ENCODE peak calls at places on chromosomes 12 and 14, in seven cellular contexts. One of them, this sample, is unnamed.

GRCh38 chr14:102481371-102481770 is 28.2 kb downstream of the ANKRD9 start:
- DNase-seq in MCF 10A: no peak
- DNase-seq in A549: no peak
- DNase-seq in heart left ventricle: no peak
- DNase-seq in hepatocyte: no peak
- DNase-seq in fibroblast of lung: no peak
- DNase-seq in ovary: no peak
- DNase-seq in this sample: no peak

GRCh38 chr12:25866586-25867378 is 91.7 kb upstream of the RASSF8 start:
- DNase-seq in fibroblast of lung: no peak
- DNase-seq in MCF 10A: no peak
- DNase-seq in heart left ventricle: no peak
- DNase-seq in A549: no peak
- DNase-seq in ovary: no peak
- DNase-seq in hepatocyte: no peak
- DNase-seq in this sample: no peak

GRCh38 chr12:55760663-55761062 is 17.7 kb downstream of the GDF11 start:
- DNase-seq in fibroblast of lung: no peak
- DNase-seq in ovary: no peak
- DNase-seq in heart left ventricle: no peak
- DNase-seq in hepatocyte: no peak
- DNase-seq in A549: no peak
- DNase-seq in MCF 10A: no peak
- DNase-seq in this sample: no peak

GRCh38 chr12:86193931-86194330 is 62.3 kb downstream of the MGAT4C start:
- DNase-seq in MCF 10A: peak
- DNase-seq in hepatocyte: no peak
- DNase-seq in fibroblast of lung: peak
- DNase-seq in ovary: no peak
- DNase-seq in heart left ventricle: no peak
- DNase-seq in A549: no peak
- DNase-seq in this sample: no peak

GRCh38 chr12:130044991-130045621 is 117.2 kb upstream of the FZD10 start:
- DNase-seq in ovary: no peak
- DNase-seq in A549: no peak
- DNase-seq in MCF 10A: no peak
- DNase-seq in hepatocyte: peak
- DNase-seq in fibroblast of lung: no peak
- DNase-seq in heart left ventricle: no peak
- DNase-seq in this sample: no peak

GRCh38 chr14:51922624-51923023 is 62.2 kb downstream of the GNG2 start:
- DNase-seq in ovary: peak
- DNase-seq in MCF 10A: no peak
- DNase-seq in hepatocyte: peak
- DNase-seq in heart left ventricle: no peak
- DNase-seq in A549: no peak
- DNase-seq in fibroblast of lung: peak
- DNase-seq in this sample: peak

GRCh38 chr12:3342051-3342450 is 149.0 kb upstream of the PRMT8 start:
- DNase-seq in A549: peak
- DNase-seq in MCF 10A: peak
- DNase-seq in ovary: peak
- DNase-seq in heart left ventricle: peak
- DNase-seq in fibroblast of lung: peak
- DNase-seq in hepatocyte: peak
- DNase-seq in this sample: peak

GRCh38 chr12:40921563-40922163 is 229.4 kb downstream of the CNTN1 start:
- DNase-seq in fibroblast of lung: peak
- DNase-seq in hepatocyte: peak
- DNase-seq in heart left ventricle: no peak
- DNase-seq in ovary: no peak
- DNase-seq in A549: peak
- DNase-seq in MCF 10A: peak
- DNase-seq in this sample: no peak

GRCh38 chr12:49476091-49476490 is 62.7 kb upstream of the KCNH3 start:
- DNase-seq in heart left ventricle: no peak
- DNase-seq in A549: no peak
- DNase-seq in MCF 10A: no peak
- DNase-seq in ovary: no peak
- DNase-seq in hepatocyte: no peak
- DNase-seq in fibroblast of lung: no peak
- DNase-seq in this sample: no peak

GRCh38 chr14:98959958-98960616 is 311.9 kb downstream of the BCL11B start:
- DNase-seq in hepatocyte: no peak
- DNase-seq in MCF 10A: no peak
- DNase-seq in ovary: no peak
- DNase-seq in heart left ventricle: no peak
- DNase-seq in A549: no peak
- DNase-seq in fibroblast of lung: no peak
- DNase-seq in this sample: no peak

GRCh38 chr14:88184956-88185355 is 138.1 kb downstream of the KCNK10 start:
- DNase-seq in heart left ventricle: no peak
- DNase-seq in hepatocyte: no peak
- DNase-seq in fibroblast of lung: no peak
- DNase-seq in A549: no peak
- DNase-seq in MCF 10A: no peak
- DNase-seq in ovary: no peak
- DNase-seq in this sample: no peak

GRCh38 chr12:47556219-47556618 is 149.6 kb downstream of the RPAP3 start:
- DNase-seq in hepatocyte: no peak
- DNase-seq in MCF 10A: peak
- DNase-seq in heart left ventricle: no peak
- DNase-seq in A549: no peak
- DNase-seq in fibroblast of lung: no peak
- DNase-seq in ovary: no peak
- DNase-seq in this sample: no peak

GRCh38 chr12:67069451-67070306 is 199.5 kb upstream of the CAND1 start:
- DNase-seq in MCF 10A: peak
- DNase-seq in fibroblast of lung: no peak
- DNase-seq in A549: peak
- DNase-seq in heart left ventricle: peak
- DNase-seq in ovary: peak
- DNase-seq in hepatocyte: peak
- DNase-seq in this sample: peak

GRCh38 chr12:76871751-76872150 is 7.1 kb downstream of the CSRP2 start:
- DNase-seq in A549: no peak
- DNase-seq in fibroblast of lung: no peak
- DNase-seq in heart left ventricle: no peak
- DNase-seq in hepatocyte: no peak
- DNase-seq in ovary: no peak
- DNase-seq in MCF 10A: no peak
- DNase-seq in this sample: no peak

GRCh38 chr14:55332654-55333570 is 61.7 kb downstream of the FBXO34 start:
- DNase-seq in A549: no peak
- DNase-seq in fibroblast of lung: no peak
- DNase-seq in hepatocyte: no peak
- DNase-seq in MCF 10A: no peak
- DNase-seq in heart left ventricle: no peak
- DNase-seq in ovary: no peak
- DNase-seq in this sample: no peak

GRCh38 chr12:6367065-6367968 is 8.0 kb downstream of the SCNN1A start:
- DNase-seq in MCF 10A: no peak
- DNase-seq in ovary: no peak
- DNase-seq in A549: peak
- DNase-seq in fibroblast of lung: peak
- DNase-seq in heart left ventricle: peak
- DNase-seq in hepatocyte: no peak
- DNase-seq in this sample: no peak

GRCh38 chr12:80154261-80154660 is 54.9 kb downstream of the OTOGL start:
- DNase-seq in heart left ventricle: no peak
- DNase-seq in ovary: no peak
- DNase-seq in fibroblast of lung: peak
- DNase-seq in hepatocyte: no peak
- DNase-seq in A549: peak
- DNase-seq in MCF 10A: no peak
- DNase-seq in this sample: no peak

GRCh38 chr12:120886194-120887018 is 17.8 kb downstream of the SPPL3 start:
- DNase-seq in A549: no peak
- DNase-seq in ovary: no peak
- DNase-seq in heart left ventricle: no peak
- DNase-seq in MCF 10A: no peak
- DNase-seq in fibroblast of lung: no peak
- DNase-seq in hepatocyte: no peak
- DNase-seq in this sample: no peak

GRCh38 chr12:16939871-16940306 is 333.9 kb upstream of the LMO3 start:
- DNase-seq in heart left ventricle: no peak
- DNase-seq in ovary: no peak
- DNase-seq in A549: peak
- DNase-seq in hepatocyte: peak
- DNase-seq in MCF 10A: peak
- DNase-seq in fibroblast of lung: peak
- DNase-seq in this sample: peak
- TF ChIP-seq CTCF in heart left ventricle: no peak
- TF ChIP-seq CTCF in ovary: no peak
- TF ChIP-seq CTCF in A549: peak
- TF ChIP-seq CTCF in hepatocyte: peak
- TF ChIP-seq CTCF in MCF 10A: peak
- TF ChIP-seq CTCF in fibroblast of lung: peak
- TF ChIP-seq CTCF in this sample: peak

DNA sequence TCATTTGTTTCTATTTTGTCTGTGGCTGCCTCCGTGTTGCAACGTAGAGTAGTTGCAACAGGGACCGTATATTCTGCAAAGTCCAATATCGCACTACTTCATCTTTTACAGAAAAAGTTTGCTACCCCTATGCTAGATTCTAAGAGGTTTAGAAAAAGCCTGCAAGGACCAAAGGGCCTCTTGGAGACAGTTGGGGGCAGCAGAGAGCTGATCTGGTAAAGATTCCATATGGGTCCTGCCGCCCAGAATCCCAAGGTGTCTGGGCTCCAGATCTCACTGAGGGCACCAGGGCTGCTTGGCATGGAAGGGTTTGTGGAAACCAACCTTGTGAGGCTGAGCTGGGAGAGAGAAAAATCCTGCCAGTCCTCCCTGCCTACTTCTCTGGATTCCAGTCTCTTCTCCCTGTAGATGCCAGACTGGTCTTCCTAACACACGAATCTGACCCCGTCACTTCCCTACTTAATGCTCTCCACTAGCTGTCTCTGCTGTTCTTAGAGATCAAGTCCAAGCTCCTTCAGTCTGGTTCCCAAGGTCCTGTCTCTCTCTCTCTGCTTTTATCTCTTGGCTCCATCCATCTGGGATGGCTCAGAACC is 74.6 kb downstream of the GLRX5 start:
- DNase-seq in MCF 10A: peak
- DNase-seq in hepatocyte: peak
- DNase-seq in ovary: no peak
- DNase-seq in A549: peak
- DNase-seq in heart left ventricle: no peak
- DNase-seq in fibroblast of lung: peak
- DNase-seq in this sample: peak
- TF ChIP-seq CTCF in MCF 10A: peak
- TF ChIP-seq CTCF in hepatocyte: peak
- TF ChIP-seq CTCF in ovary: no peak
- TF ChIP-seq CTCF in A549: peak
- TF ChIP-seq CTCF in heart left ventricle: peak
- TF ChIP-seq CTCF in fibroblast of lung: peak
- TF ChIP-seq CTCF in this sample: peak

DNA sequence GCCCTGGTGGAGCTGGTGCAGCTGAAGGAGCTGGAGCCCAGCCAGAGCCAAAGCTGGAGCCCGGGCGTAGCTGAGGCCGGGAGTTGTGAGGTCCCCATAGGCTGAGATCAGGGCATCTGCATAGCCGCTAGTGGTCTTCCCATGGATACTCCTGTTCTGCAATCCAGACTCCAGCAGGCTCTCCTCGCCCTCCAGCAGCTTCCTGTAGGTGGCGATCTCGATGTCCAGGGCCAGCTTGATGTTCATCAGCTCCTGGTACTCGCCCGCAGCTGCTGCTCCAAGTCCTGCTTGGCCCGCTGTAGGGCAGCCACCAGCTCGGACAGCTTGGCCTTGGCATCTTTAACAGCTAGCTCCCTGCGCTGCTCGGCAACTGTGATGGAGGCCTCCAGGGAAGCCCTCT is 966.1 kb downstream of the FSCB start:
- DNase-seq in ovary: no peak
- DNase-seq in A549: peak
- DNase-seq in MCF 10A: no peak
- DNase-seq in fibroblast of lung: no peak
- DNase-seq in heart left ventricle: no peak
- DNase-seq in hepatocyte: no peak
- DNase-seq in this sample: peak
- TF ChIP-seq CTCF in ovary: no peak
- TF ChIP-seq CTCF in A549: no peak
- TF ChIP-seq CTCF in MCF 10A: no peak
- TF ChIP-seq CTCF in fibroblast of lung: no peak
- TF ChIP-seq CTCF in heart left ventricle: no peak
- TF ChIP-seq CTCF in hepatocyte: no peak
- TF ChIP-seq CTCF in this sample: no peak

GRCh38 chr12:45216983-45217485 is 1.1 kb downstream of the ANO6 start:
- DNase-seq in MCF 10A: peak
- DNase-seq in hepatocyte: no peak
- DNase-seq in ovary: no peak
- DNase-seq in heart left ventricle: no peak
- DNase-seq in fibroblast of lung: no peak
- DNase-seq in A549: no peak
- DNase-seq in this sample: no peak

GRCh38 chr12:45217846-45218245 is 2.0 kb downstream of the ANO6 start:
- DNase-seq in heart left ventricle: no peak
- DNase-seq in fibroblast of lung: no peak
- DNase-seq in ovary: no peak
- DNase-seq in hepatocyte: no peak
- DNase-seq in MCF 10A: no peak
- DNase-seq in A549: no peak
- DNase-seq in this sample: no peak

GRCh38 chr12:45215419-45216296 is at the start of gene ANO6:
- DNase-seq in A549: peak
- DNase-seq in hepatocyte: peak
- DNase-seq in fibroblast of lung: peak
- DNase-seq in heart left ventricle: peak
- DNase-seq in MCF 10A: peak
- DNase-seq in ovary: peak
- DNase-seq in this sample: peak

GRCh38 chr12:45214739-45215418 is 1.0 kb upstream of the ANO6 start:
- DNase-seq in heart left ventricle: no peak
- DNase-seq in hepatocyte: no peak
- DNase-seq in A549: no peak
- DNase-seq in MCF 10A: no peak
- DNase-seq in ovary: peak
- DNase-seq in fibroblast of lung: peak
- DNase-seq in this sample: no peak

GRCh38 chr12:45216297-45216982 is 545 bp downstream of the ANO6 start:
- DNase-seq in hepatocyte: peak
- DNase-seq in heart left ventricle: peak
- DNase-seq in ovary: peak
- DNase-seq in MCF 10A: peak
- DNase-seq in A549: peak
- DNase-seq in fibroblast of lung: peak
- DNase-seq in this sample: peak
- TF ChIP-seq CTCF in hepatocyte: peak
- TF ChIP-seq CTCF in heart left ventricle: peak
- TF ChIP-seq CTCF in ovary: no peak
- TF ChIP-seq CTCF in MCF 10A: no peak
- TF ChIP-seq CTCF in A549: peak
- TF ChIP-seq CTCF in fibroblast of lung: peak
- TF ChIP-seq CTCF in this sample: peak

This sample was measured in endothelial cell.